ENCODE peak calls at places on chromosome 4, in nine cellular contexts. Z, M, O, E, L, S, T, H and Q are unnamed samples.

GRCh38 chr4:1448589-1449420 is 42.6 kb upstream of the NKX1-1 start:
- DNase-seq in H (no peak), T (no peak), E (peak), L (no peak), O (no peak), M (no peak), Z (no peak), S (peak), Q (no peak)

GRCh38 chr4:87356832-87357526 is 34.0 kb downstream of the HSD17B11 start:
- DNase-seq in H (no peak), Z (no peak), L (no peak), S (no peak), T (no peak), E (no peak), M (peak), O (no peak), Q (no peak)

GRCh38 chr4:137819964-137820383 is 287.7 kb upstream of the PCDH18 start:
- DNase-seq in O (peak), S (no peak), L (peak), E (no peak), Z (no peak), T (no peak), H (peak), M (peak), Q (peak)

GRCh38 chr4:30716671-30717207 is 3.4 kb upstream of the PCDH7 start:
- DNase-seq in S (no peak), T (no peak), M (peak), L (peak), Z (no peak), E (no peak), O (peak), H (peak), Q (no peak)

GRCh38 chr4:95867919-95868318 is 28.0 kb downstream of the PDHA2 start:
- DNase-seq in L (peak), O (peak), E (no peak), S (no peak), T (no peak), Z (no peak), H (peak), M (peak), Q (no peak)

GRCh38 chr4:24719615-24720014 is 75.8 kb upstream of the SOD3 start:
- DNase-seq in M (no peak), T (no peak), Z (no peak), H (no peak), O (no peak), S (no peak), L (no peak), E (no peak), Q (no peak)

GRCh38 chr4:41640905-41641304 is 102.9 kb downstream of the LIMCH1 start:
- DNase-seq in L (no peak), M (no peak), H (no peak), E (no peak), T (no peak), S (no peak), O (no peak), Z (no peak), Q (no peak)

GRCh38 chr4:152482211-152482610 is 53.7 kb downstream of the FBXW7 start:
- DNase-seq in S (no peak), O (no peak), E (no peak), H (no peak), T (no peak), L (no peak), M (no peak), Z (no peak), Q (no peak)

GRCh38 chr4:98519268-98519993 is 139.0 kb downstream of the TSPAN5 start:
- DNase-seq in T (no peak), H (peak), L (no peak), E (no peak), S (no peak), Z (no peak), O (peak), M (no peak), Q (no peak)